ENCODE peak calls at places on chromosome 14, in six cellular contexts. I is OCI-LY7, Y is iPS DF 6.9, V is cardiac muscle cell, B is dorsolateral prefrontal cortex, K is ovary. M is an unnamed sample.

GRCh38 chr14:93115920-93116675 is at the start of gene ITPK1:
- DNase-seq in K (peak), Y (no peak), I (peak), V (peak), B (no peak), M (no peak)

GRCh38 chr14:85607571-85608219 is 77.8 kb downstream of the FLRT2 start:
- DNase-seq in B (no peak), I (no peak), K (no peak), V (peak), Y (no peak), M (no peak)

GRCh38 chr14:29926701-29927595 is 699 bp downstream of the PRKD1 start:
- DNase-seq in K (no peak), Y (no peak), B (peak), I (no peak), V (peak), M (peak)

GRCh38 chr14:102500190-102500661 is 9.3 kb downstream of the ANKRD9 start:
- DNase-seq in Y (no peak), V (peak), B (no peak), K (no peak), I (no peak), M (no peak)

GRCh38 chr14:32073537-32074189 is 3.4 kb upstream of the ARHGAP5 start:
- DNase-seq in B (no peak), V (peak), I (peak), K (no peak), Y (no peak), M (no peak)

GRCh38 chr14:86072134-86072894 is 542.4 kb downstream of the FLRT2 start:
- DNase-seq in Y (no peak), V (no peak), K (no peak), B (no peak), I (no peak), M (no peak)

GRCh38 chr14:65134651-65135579 is 32.6 kb upstream of the MAX start:
- DNase-seq in K (no peak), I (no peak), B (no peak), Y (no peak), V (no peak), M (no peak)

GRCh38 chr14:92885279-92886061 is 37.5 kb upstream of the CHGA start:
- DNase-seq in Y (no peak), I (no peak), K (no peak), B (no peak), V (no peak), M (no peak)

GRCh38 chr14:50943261-50943942 is 881 bp downstream of the PYGL start:
- DNase-seq in Y (no peak), K (peak), V (peak), I (no peak), B (no peak), M (no peak)

GRCh38 chr14:37116933-37117844 is 55.2 kb downstream of the SLC25A21 start:
- DNase-seq in V (no peak), Y (no peak), K (no peak), I (no peak), B (no peak), M (no peak)

GRCh38 chr14:103935102-103935501 is 6.8 kb downstream of the TDRD9 start:
- DNase-seq in K (no peak), V (no peak), I (no peak), Y (no peak), B (no peak), M (no peak)

GRCh38 chr14:103597623-103598372 is 31.2 kb upstream of the KLC1 start:
- DNase-seq in I (no peak), B (peak), V (peak), Y (no peak), K (no peak), M (no peak)

GRCh38 chr14:104138891-104139459 is 588 bp downstream of the KIF26A start:
- DNase-seq in K (peak), Y (no peak), I (no peak), V (no peak), B (peak), M (no peak)

GRCh38 chr14:96192049-96192448 is 12.6 kb upstream of the BDKRB2 start:
- DNase-seq in K (no peak), I (no peak), B (no peak), Y (no peak), V (no peak), M (no peak)

GRCh38 chr14:24312736-24313507 is 1.6 kb downstream of the LTB4R start:
- DNase-seq in I (peak), K (no peak), Y (no peak), B (no peak), V (peak), M (no peak)

GRCh38 chr14:104923596-104924420 is 871 bp upstream of the PLD4 start:
- DNase-seq in I (no peak), B (no peak), K (no peak), V (no peak), Y (no peak), M (no peak)

GRCh38 chr14:82502043-82502442 is 968.4 kb upstream of the SEL1L start:
- DNase-seq in I (no peak), V (no peak), Y (no peak), K (no peak), B (no peak), M (no peak)

GRCh38 chr14:62015945-62016344 is 253.7 kb downstream of the SNAPC1 start:
- DNase-seq in V (peak), I (no peak), K (no peak), Y (no peak), B (no peak), M (no peak)

GRCh38 chr14:34064349-34064748 is 113.5 kb upstream of the EGLN3 start:
- DNase-seq in I (no peak), B (no peak), V (peak), Y (no peak), K (peak), M (no peak)

GRCh38 chr14:76376001-76376404 is at the start of gene ESRRB:
- DNase-seq in I (no peak), Y (peak), B (no peak), K (no peak), V (peak), M (no peak)

GRCh38 chr14:76376409-76376877 is 506 bp downstream of the ESRRB start:
- DNase-seq in Y (no peak), B (no peak), V (no peak), I (no peak), K (no peak), M (no peak)

GRCh38 chr14:76375484-76375883 is 453 bp upstream of the ESRRB start:
- DNase-seq in B (no peak), K (no peak), V (no peak), Y (no peak), I (no peak), M (no peak)

GRCh38 chr14:76376878-76377523 is 1.1 kb downstream of the ESRRB start:
- DNase-seq in B (no peak), I (no peak), K (no peak), V (no peak), Y (no peak), M (no peak)

DNA sequence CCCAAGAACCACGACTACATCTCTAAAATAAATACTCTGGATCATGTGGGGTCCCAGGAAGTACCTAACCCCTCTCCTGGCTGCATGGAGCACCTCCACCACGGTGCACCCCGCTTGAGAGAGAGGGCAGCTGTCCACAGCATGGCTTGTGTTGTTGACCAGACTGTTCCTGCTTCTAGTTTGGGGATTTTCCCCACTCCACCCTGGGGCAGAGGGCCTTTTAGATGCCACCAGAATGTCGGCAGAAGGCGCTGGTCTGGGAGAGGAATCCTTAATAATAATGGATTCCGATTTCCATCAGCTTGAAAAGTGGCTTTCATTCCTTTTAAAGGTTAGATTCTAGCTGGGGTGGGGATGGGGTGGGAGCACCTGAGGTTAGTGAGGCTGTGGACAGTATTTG is 1.7 kb downstream of the ESRRB start:
- DNase-seq in K (no peak), I (no peak), Y (no peak), V (no peak), B (no peak), M (no peak)
- H3K27ac ChIP-seq in K (no peak), I (no peak), Y (no peak), V (no peak), B (no peak), M (no peak)

GRCh38 chr14:60649815-60650381 is 621 bp upstream of the SIX1 start:
- DNase-seq in Y (no peak), B (no peak), V (no peak), I (no peak), K (no peak), M (no peak)

GRCh38 chr14:60648934-60649814 is at the start of gene SIX1:
- DNase-seq in Y (no peak), B (no peak), V (peak), I (no peak), K (peak), M (no peak)

GRCh38 chr14:60651936-60652673 is 2.8 kb upstream of the SIX1 start:
- DNase-seq in Y (no peak), I (no peak), V (no peak), K (no peak), B (no peak), M (no peak)

GRCh38 chr14:60651051-60651935 is 2.0 kb upstream of the SIX1 start:
- DNase-seq in Y (no peak), B (no peak), V (no peak), K (no peak), I (no peak), M (no peak)

GRCh38 chr14:60650382-60650961 is 1.2 kb upstream of the SIX1 start:
- DNase-seq in I (no peak), K (no peak), V (no peak), Y (no peak), B (no peak), M (no peak)
- H3K27ac ChIP-seq in I (no peak), K (no peak), V (no peak), Y (no peak), B (no peak), M (no peak)

DNA sequence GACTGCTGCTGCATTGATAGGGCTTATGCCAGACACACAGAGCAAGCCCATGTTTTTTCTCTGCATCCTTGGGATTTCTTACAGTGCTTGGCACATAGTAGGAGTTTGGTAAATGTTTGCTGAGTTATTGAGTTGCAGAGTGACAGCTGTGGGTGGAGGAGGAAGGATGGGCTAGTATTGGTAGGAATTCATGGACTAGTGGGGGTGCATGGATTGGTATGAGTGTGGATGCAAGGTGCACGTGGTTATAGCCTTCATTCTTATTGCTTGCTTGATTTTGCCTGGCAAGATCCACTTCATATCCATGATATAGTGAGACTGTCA is 11.4 kb downstream of the RGS6 start:
- DNase-seq in B (no peak), Y (no peak), K (no peak), V (no peak), I (no peak), M (no peak)
- H3K27ac ChIP-seq in B (no peak), Y (no peak), K (no peak), V (no peak), I (no peak), M (no peak)

GRCh38 chr14:68284333-68284732 is 464.8 kb downstream of the RAD51B start:
- DNase-seq in Y (no peak), B (no peak), I (no peak), K (no peak), V (peak), M (no peak)

GRCh38 chr14:68284834-68285233 is 465.3 kb downstream of the RAD51B start:
- DNase-seq in Y (no peak), V (no peak), K (no peak), I (peak), B (no peak), M (no peak)

GRCh38 chr14:68286667-68287066 is 467.1 kb downstream of the RAD51B start:
- DNase-seq in I (no peak), V (no peak), B (no peak), K (no peak), Y (no peak), M (no peak)

GRCh38 chr14:68283378-68284123 is 464.0 kb downstream of the RAD51B start:
- DNase-seq in K (no peak), V (peak), I (peak), B (no peak), Y (no peak), M (no peak)

DNA sequence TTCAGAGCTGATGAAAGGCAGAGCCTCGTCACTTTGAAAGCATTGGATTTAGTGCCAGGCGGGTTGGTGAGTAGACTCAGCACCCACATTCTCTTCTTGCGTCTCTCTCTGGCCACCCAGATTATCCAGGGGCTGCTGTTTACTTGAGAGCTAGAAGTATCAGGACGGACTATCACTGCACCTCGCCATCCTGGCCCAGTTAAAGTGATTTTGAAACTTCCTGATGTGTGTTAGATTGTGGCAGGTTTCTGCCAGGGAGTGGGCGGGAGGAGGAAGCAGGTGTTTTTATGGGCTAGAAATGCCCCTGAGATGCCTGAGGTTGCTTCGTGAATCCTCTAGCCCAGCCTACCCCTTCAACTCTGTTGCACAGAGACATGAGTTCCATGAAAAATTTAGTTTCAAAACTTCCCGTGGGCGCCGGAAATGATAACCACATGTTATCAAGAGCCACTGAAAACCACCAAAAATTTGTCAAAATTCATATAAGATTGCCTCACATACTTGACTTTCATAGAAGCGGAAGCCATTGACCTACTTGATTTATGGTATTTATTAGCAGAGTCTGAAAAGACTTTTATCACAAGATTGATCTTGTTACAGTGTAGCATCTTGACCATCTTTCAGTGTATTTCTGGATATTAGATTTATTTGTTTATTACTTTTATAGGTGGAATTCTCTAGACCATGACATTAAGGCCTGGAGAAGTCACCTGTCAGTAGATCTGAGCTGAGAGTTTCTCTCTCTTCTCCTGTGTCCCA is 466.0 kb downstream of the RAD51B start:
- DNase-seq in Y (no peak), I (peak), B (no peak), K (no peak), V (peak), M (no peak)
- H3K27ac ChIP-seq in Y (no peak), I (peak), B (no peak), K (peak), V (peak), M (no peak)

GRCh38 chr14:67405771-67406170 is 6.2 kb downstream of the PLEK2 start:
- DNase-seq in B (no peak), K (no peak), Y (no peak), I (no peak), V (no peak), M (no peak)
- H3K27ac ChIP-seq in B (no peak), K (no peak), Y (no peak), I (no peak), V (no peak), M (no peak)

DNA sequence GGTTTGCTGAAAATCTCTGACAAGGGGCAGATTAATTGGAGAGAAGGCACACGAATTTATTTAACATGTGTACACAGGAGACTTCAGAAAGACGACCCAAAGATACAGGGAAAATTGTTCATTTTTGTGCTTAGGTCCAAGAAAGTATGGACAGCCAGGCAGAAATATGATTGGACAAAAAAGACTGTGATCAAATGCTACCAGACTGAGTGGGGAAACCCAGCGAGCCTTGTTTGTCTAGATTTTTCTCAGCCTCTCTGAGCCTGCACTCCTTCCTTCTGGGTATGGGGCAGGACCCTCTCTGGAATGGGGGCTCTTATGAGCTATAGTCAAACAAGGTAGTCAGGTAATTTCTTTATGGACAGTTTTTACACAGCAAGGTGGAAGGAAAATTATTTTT is 10.4 kb upstream of the CIPC start:
- DNase-seq in B (no peak), K (no peak), V (no peak), Y (no peak), I (no peak), M (no peak)
- H3K27ac ChIP-seq in B (no peak), K (no peak), V (no peak), Y (no peak), I (no peak), M (no peak)

M was measured in caudate nucleus.